ENCODE peak calls at places on chromosomes 2 and 18, in eight cellular contexts. One of them, this sample, is unnamed.

GRCh38 chr2:146989726-146990125 is 855.1 kb upstream of the ACVR2A start:
- DNase-seq in caudate nucleus: no peak
- DNase-seq in A549: no peak
- DNase-seq in activated naive CD4-positive, alpha-beta T cell treated with anti-CD3 and anti-CD28 coated beads, Interleukin-2, amount 10 ng/mL, durations not matched to agents 7 days and 5 days: no peak
- DNase-seq in fibroblast of the conjunctiva: no peak
- DNase-seq in astrocyte of the cerebellum: no peak
- DNase-seq in adrenal gland: no peak
- DNase-seq in GM06990: no peak
- DNase-seq in this sample: no peak

GRCh38 chr2:221460136-221460535 is 112.0 kb downstream of the EPHA4 start:
- DNase-seq in fibroblast of the conjunctiva: no peak
- DNase-seq in astrocyte of the cerebellum: no peak
- DNase-seq in activated naive CD4-positive, alpha-beta T cell treated with anti-CD3 and anti-CD28 coated beads, Interleukin-2, amount 10 ng/mL, durations not matched to agents 7 days and 5 days: no peak
- DNase-seq in adrenal gland: no peak
- DNase-seq in GM06990: no peak
- DNase-seq in caudate nucleus: no peak
- DNase-seq in A549: no peak
- DNase-seq in this sample: no peak

GRCh38 chr2:196660264-196660663 is 20.7 kb downstream of the CCDC150 start:
- DNase-seq in activated naive CD4-positive, alpha-beta T cell treated with anti-CD3 and anti-CD28 coated beads, Interleukin-2, amount 10 ng/mL, durations not matched to agents 7 days and 5 days: no peak
- DNase-seq in fibroblast of the conjunctiva: peak
- DNase-seq in caudate nucleus: no peak
- DNase-seq in adrenal gland: no peak
- DNase-seq in A549: no peak
- DNase-seq in GM06990: no peak
- DNase-seq in astrocyte of the cerebellum: no peak
- DNase-seq in this sample: no peak

GRCh38 chr2:207734264-207734635 is 22.8 kb downstream of the CCNYL1 start:
- DNase-seq in fibroblast of the conjunctiva: peak
- DNase-seq in activated naive CD4-positive, alpha-beta T cell treated with anti-CD3 and anti-CD28 coated beads, Interleukin-2, amount 10 ng/mL, durations not matched to agents 7 days and 5 days: no peak
- DNase-seq in adrenal gland: no peak
- DNase-seq in GM06990: no peak
- DNase-seq in caudate nucleus: no peak
- DNase-seq in astrocyte of the cerebellum: peak
- DNase-seq in A549: no peak
- DNase-seq in this sample: peak

GRCh38 chr2:85851253-85851955 is 37.4 kb downstream of the ST3GAL5 start:
- DNase-seq in activated naive CD4-positive, alpha-beta T cell treated with anti-CD3 and anti-CD28 coated beads, Interleukin-2, amount 10 ng/mL, durations not matched to agents 7 days and 5 days: no peak
- DNase-seq in astrocyte of the cerebellum: no peak
- DNase-seq in A549: no peak
- DNase-seq in fibroblast of the conjunctiva: no peak
- DNase-seq in GM06990: peak
- DNase-seq in caudate nucleus: peak
- DNase-seq in adrenal gland: peak
- DNase-seq in this sample: no peak

GRCh38 chr2:212381428-212382102 is 157.0 kb downstream of the ERBB4 start:
- DNase-seq in fibroblast of the conjunctiva: no peak
- DNase-seq in A549: no peak
- DNase-seq in caudate nucleus: no peak
- DNase-seq in GM06990: no peak
- DNase-seq in astrocyte of the cerebellum: no peak
- DNase-seq in activated naive CD4-positive, alpha-beta T cell treated with anti-CD3 and anti-CD28 coated beads, Interleukin-2, amount 10 ng/mL, durations not matched to agents 7 days and 5 days: no peak
- DNase-seq in adrenal gland: no peak
- DNase-seq in this sample: no peak

GRCh38 chr18:79332601-79333000 is 63.1 kb upstream of the NFATC1 start:
- DNase-seq in fibroblast of the conjunctiva: no peak
- DNase-seq in adrenal gland: no peak
- DNase-seq in A549: no peak
- DNase-seq in caudate nucleus: no peak
- DNase-seq in activated naive CD4-positive, alpha-beta T cell treated with anti-CD3 and anti-CD28 coated beads, Interleukin-2, amount 10 ng/mL, durations not matched to agents 7 days and 5 days: no peak
- DNase-seq in astrocyte of the cerebellum: no peak
- DNase-seq in GM06990: no peak
- DNase-seq in this sample: no peak

GRCh38 chr2:240986787-240987411 is 11.5 kb upstream of the SNED1 start:
- DNase-seq in adrenal gland: peak
- DNase-seq in caudate nucleus: no peak
- DNase-seq in activated naive CD4-positive, alpha-beta T cell treated with anti-CD3 and anti-CD28 coated beads, Interleukin-2, amount 10 ng/mL, durations not matched to agents 7 days and 5 days: peak
- DNase-seq in GM06990: no peak
- DNase-seq in fibroblast of the conjunctiva: peak
- DNase-seq in A549: no peak
- DNase-seq in astrocyte of the cerebellum: no peak
- DNase-seq in this sample: no peak

GRCh38 chr18:8501044-8501443 is 108.2 kb upstream of the RAB12 start:
- DNase-seq in fibroblast of the conjunctiva: no peak
- DNase-seq in astrocyte of the cerebellum: no peak
- DNase-seq in adrenal gland: no peak
- DNase-seq in caudate nucleus: no peak
- DNase-seq in A549: no peak
- DNase-seq in activated naive CD4-positive, alpha-beta T cell treated with anti-CD3 and anti-CD28 coated beads, Interleukin-2, amount 10 ng/mL, durations not matched to agents 7 days and 5 days: no peak
- DNase-seq in GM06990: no peak
- DNase-seq in this sample: no peak

GRCh38 chr2:163467206-163467605 is 268.6 kb downstream of the FIGN start:
- DNase-seq in A549: no peak
- DNase-seq in GM06990: no peak
- DNase-seq in adrenal gland: no peak
- DNase-seq in activated naive CD4-positive, alpha-beta T cell treated with anti-CD3 and anti-CD28 coated beads, Interleukin-2, amount 10 ng/mL, durations not matched to agents 7 days and 5 days: no peak
- DNase-seq in caudate nucleus: no peak
- DNase-seq in astrocyte of the cerebellum: no peak
- DNase-seq in fibroblast of the conjunctiva: no peak
- DNase-seq in this sample: no peak

This sample was measured in HepG2.